ENCODE peak calls at places on chromosomes 5 and 9, in five cellular contexts. R is Ammon's horn, E is posterior vena cava, B is glutamatergic neuron, S is KG1. F is an unnamed sample.

GRCh38 chr5:160480652-160481051 is 59.0 kb downstream of the PTTG1 start:
- DNase-seq in R (no peak), E (no peak), B (no peak), S (no peak), F (no peak)

GRCh38 chr5:102048940-102049339 is 247.1 kb downstream of the SLCO4C1 start:
- DNase-seq in R (no peak), E (no peak), B (no peak), S (no peak), F (no peak)

GRCh38 chr9:136862849-136863622 is 3.1 kb downstream of the EDF1 start:
- DNase-seq in R (no peak), E (no peak), B (no peak), S (no peak), F (no peak)

GRCh38 chr5:3218916-3219650 is 376.5 kb upstream of the IRX1 start:
- DNase-seq in R (no peak), E (no peak), B (no peak), S (no peak), F (no peak)

GRCh38 chr5:52743970-52744369 is 43.7 kb upstream of the ITGA1 start:
- DNase-seq in R (no peak), E (no peak), B (no peak), S (no peak), F (no peak)

GRCh38 chr5:80370394-80370793 is 37.5 kb upstream of the ZFYVE16 start:
- DNase-seq in R (no peak), E (no peak), B (no peak), S (no peak), F (no peak)

GRCh38 chr9:97307091-97307490 is 368 bp upstream of the CCDC180 start:
- DNase-seq in R (peak; percentile 85), E (peak; percentile 95), B (peak; percentile 72), S (no peak), F (no peak)

GRCh38 chr9:114174876-114175771 is 19.8 kb downstream of the COL27A1 start:
- DNase-seq in R (peak; percentile 60), E (no peak), B (no peak), S (no peak), F (no peak)

GRCh38 chr5:120684213-120684612 is 220.1 kb downstream of the PRR16 start:
- DNase-seq in R (no peak), E (no peak), B (no peak), S (no peak), F (no peak)

GRCh38 chr5:6713274-6714181 is at the start of gene TENT4A:
- DNase-seq in R (no peak), E (peak; percentile 82), B (peak; percentile 44), S (no peak), F (no peak)

GRCh38 chr5:79020861-79021561 is 35.9 kb upstream of the ARSB start:
- DNase-seq in R (peak; percentile 83), E (peak; percentile 83), B (peak; percentile 80), S (peak; percentile 49), F (no peak)

GRCh38 chr9:33012328-33013068 is 11.1 kb upstream of the APTX start:
- DNase-seq in R (no peak), E (no peak), B (no peak), S (no peak), F (no peak)

GRCh38 chr5:150589791-150590601 is 50.5 kb upstream of the SYNPO start:
- DNase-seq in R (no peak), E (peak; percentile 92), B (no peak), S (no peak), F (no peak)

GRCh38 chr5:138391859-138392386 is 39.4 kb downstream of the KDM3B start:
- DNase-seq in R (peak; percentile 86), E (no peak), B (no peak), S (no peak), F (no peak)

GRCh38 chr5:78377056-78377717 is 16.8 kb downstream of the SCAMP1 start:
- DNase-seq in R (peak; percentile 18), E (no peak), B (no peak), S (no peak), F (no peak)

GRCh38 chr5:161544350-161544765 is 2.2 kb downstream of the GABRB2 start:
- DNase-seq in R (peak; percentile 71), E (no peak), B (peak; percentile 66), S (no peak), F (peak; percentile 33)

GRCh38 chr5:168227001-168227400 is 64.4 kb upstream of the WWC1 start:
- DNase-seq in R (no peak), E (no peak), B (no peak), S (no peak), F (no peak)

GRCh38 chr9:13513710-13514444 is 234.4 kb upstream of the MPDZ start:
- DNase-seq in R (no peak), E (no peak), B (no peak), S (no peak), F (peak; percentile 67)

GRCh38 chr9:17744786-17745185 is 165.9 kb downstream of the SH3GL2 start:
- DNase-seq in R (no peak), E (no peak), B (no peak), S (no peak), F (no peak)

GRCh38 chr5:134227259-134227658 is 1.4 kb upstream of the PPP2CA start:
- DNase-seq in R (peak; percentile 52), E (no peak), B (peak; percentile 43), S (no peak), F (no peak)